ENCODE peak calls at places on chromosomes 3 and 15, in six cellular contexts. A is HCT116, O is GM12878, P is K562, S is SK-N-SH, H is T47D. M is an unnamed sample.

GRCh38 chr3:88301273-88302002 is 151.7 kb downstream of the C3orf38 start:
- DNase-seq in A (no peak), O (no peak), P (no peak), S (no peak), H (no peak), M (no peak)

GRCh38 chr3:157501863-157502262 is 1.4 kb downstream of the VEPH1 start:
- DNase-seq in A (no peak), O (no peak), P (no peak), S (no peak), H (no peak), M (no peak)

GRCh38 chr15:52464478-52464877 is 64.2 kb downstream of the MYO5A start:
- DNase-seq in A (no peak), O (peak), P (no peak), S (peak), H (no peak), M (no peak)

GRCh38 chr15:26891448-26891881 is 24.6 kb downstream of the GABRA5 start:
- DNase-seq in A (no peak), O (no peak), P (peak), S (peak), H (peak), M (peak)

GRCh38 chr3:119555309-119555735 is 4.1 kb downstream of the CD80 start:
- DNase-seq in A (no peak), O (no peak), P (no peak), S (no peak), H (no peak), M (no peak)

GRCh38 chr15:83475551-83475950 is 28.4 kb downstream of the SH3GL3 start:
- DNase-seq in A (no peak), O (no peak), P (no peak), S (no peak), H (no peak), M (no peak)

GRCh38 chr15:82571722-82572222 is 31.5 kb upstream of the RPS17 start:
- DNase-seq in A (no peak), O (no peak), P (peak), S (peak), H (no peak), M (no peak)

GRCh38 chr3:59116138-59116537 is 66.3 kb upstream of the CFAP20DC start:
- DNase-seq in A (no peak), O (no peak), P (no peak), S (no peak), H (no peak), M (no peak)

GRCh38 chr3:115651089-115651488 is 27.8 kb downstream of the GAP43 start:
- DNase-seq in A (no peak), O (no peak), P (no peak), S (no peak), H (no peak), M (no peak)

GRCh38 chr3:100150583-100150982 is 36.3 kb upstream of the FILIP1L start:
- DNase-seq in A (no peak), O (no peak), P (no peak), S (no peak), H (no peak), M (no peak)

GRCh38 chr15:36645106-36645505 is 65.7 kb downstream of the CDIN1 start:
- DNase-seq in A (no peak), O (no peak), P (no peak), S (no peak), H (no peak), M (no peak)

GRCh38 chr3:83523470-83524073 is 1435.2 kb upstream of the CADM2 start:
- DNase-seq in A (no peak), O (peak), P (no peak), S (peak), H (peak), M (peak)

GRCh38 chr3:169091196-169091595 is 572.3 kb downstream of the MECOM start:
- DNase-seq in A (no peak), O (no peak), P (no peak), S (no peak), H (no peak), M (no peak)

GRCh38 chr3:61015840-61016239 is 235.4 kb downstream of the FHIT start:
- DNase-seq in A (no peak), O (no peak), P (no peak), S (no peak), H (no peak), M (no peak)

GRCh38 chr15:74956648-74957300 is at the start of gene RPP25:
- DNase-seq in A (peak), O (no peak), P (peak), S (peak), H (peak), M (peak)

GRCh38 chr15:35507932-35508638 is 37.9 kb downstream of the DPH6 start:
- DNase-seq in A (no peak), O (no peak), P (no peak), S (peak), H (no peak), M (no peak)

GRCh38 chr15:91508633-91509032 is 344.9 kb upstream of the SLCO3A1 start:
- DNase-seq in A (no peak), O (no peak), P (no peak), S (no peak), H (no peak), M (no peak)

GRCh38 chr3:85482193-85482450 is 523.3 kb downstream of the CADM2 start:
- DNase-seq in A (no peak), O (no peak), P (no peak), S (no peak), H (no peak), M (no peak)

GRCh38 chr3:186187876-186188275 is 79.0 kb upstream of the ETV5 start:
- DNase-seq in A (no peak), O (no peak), P (no peak), S (no peak), H (no peak), M (no peak)

GRCh38 chr3:108462899-108463298 is 47.5 kb downstream of the MYH15 start:
- DNase-seq in A (no peak), O (no peak), P (no peak), S (no peak), H (no peak), M (no peak)

DNA sequence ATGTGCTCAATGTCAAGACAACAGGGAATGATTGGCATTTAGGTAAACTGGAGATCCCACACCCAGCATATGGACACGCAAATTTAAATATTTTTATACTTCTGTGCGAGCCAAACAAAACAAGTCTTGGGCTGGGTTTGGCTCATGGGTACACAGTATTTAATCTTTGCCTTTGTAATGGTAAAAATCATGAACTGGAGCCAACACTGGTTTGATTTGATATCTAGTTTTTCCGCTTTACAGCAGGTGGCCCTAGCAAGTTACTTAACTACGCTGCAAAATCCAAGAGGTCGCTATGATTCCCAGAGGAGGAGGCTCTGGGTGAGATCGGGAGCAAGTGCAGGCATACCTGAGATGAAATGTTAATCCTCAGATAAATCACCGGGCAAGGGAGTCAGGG is 207.9 kb upstream of the SATB1 start:
- DNase-seq in A (no peak), O (no peak), P (no peak), S (no peak), H (no peak), M (no peak)
- TF ChIP-seq JUND in A (no peak), O (no peak), P (no peak), S (no peak), H (no peak), M (no peak)

DNA sequence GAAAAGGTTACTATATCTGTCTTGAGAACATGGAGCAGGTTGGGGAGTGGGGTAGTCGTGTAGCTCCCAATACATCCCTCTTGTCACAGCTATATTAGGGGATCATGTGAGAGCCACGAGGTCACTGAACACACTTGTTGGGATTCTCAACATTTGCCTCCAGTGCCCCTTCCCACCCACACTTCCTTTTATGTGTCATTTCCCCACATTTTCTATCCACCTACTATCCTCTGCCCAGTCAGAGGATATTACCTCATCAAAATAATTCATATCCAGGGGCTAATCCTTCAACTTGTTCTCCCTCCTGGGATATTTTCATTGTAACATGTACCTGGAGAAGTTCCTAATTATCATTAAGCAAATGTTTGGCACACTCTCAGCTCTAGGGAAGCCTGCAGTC is 85.0 kb downstream of the CYP19A1 start:
- DNase-seq in A (no peak), O (no peak), P (no peak), S (no peak), H (no peak), M (no peak)
- TF ChIP-seq JUND in A (no peak), O (no peak), P (no peak), S (no peak), H (no peak), M (no peak)

DNA sequence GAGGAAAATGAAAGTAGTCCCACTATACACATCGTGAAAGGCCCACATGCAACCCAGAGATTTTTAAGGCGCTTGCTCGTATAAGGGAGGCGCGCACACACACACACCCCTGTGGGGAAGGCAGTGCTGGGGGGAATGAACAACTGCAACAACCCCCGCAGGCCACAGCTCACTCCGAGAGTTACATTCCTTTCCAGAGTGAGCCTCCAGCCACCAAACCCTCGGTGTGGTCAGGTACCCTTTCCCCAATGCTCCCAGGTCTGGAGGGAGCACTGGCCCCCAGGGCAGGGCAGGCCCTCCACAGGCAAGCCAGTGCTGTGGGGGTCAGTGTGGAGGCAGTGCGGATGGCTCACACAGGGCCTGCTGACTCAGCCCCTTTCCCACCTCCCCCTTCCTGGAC is 115.6 kb downstream of the OCA2 start:
- DNase-seq in A (no peak), O (no peak), P (no peak), S (no peak), H (no peak), M (no peak)
- TF ChIP-seq JUND in A (no peak), O (no peak), P (no peak), S (no peak), H (no peak), M (no peak)

GRCh38 chr15:61173899-61174689 is 55.0 kb downstream of the RORA start:
- DNase-seq in A (no peak), O (no peak), P (no peak), S (peak), H (no peak), M (no peak)
- TF ChIP-seq JUND in A (no peak), O (no peak), P (no peak), S (no peak), H (no peak), M (no peak)

GRCh38 chr3:46709721-46710120 is 7.9 kb downstream of the PRSS50 start:
- DNase-seq in A (no peak), O (no peak), P (no peak), S (no peak), H (no peak), M (no peak)

GRCh38 chr3:46710671-46711295 is 6.9 kb downstream of the PRSS50 start:
- DNase-seq in A (no peak), O (no peak), P (no peak), S (no peak), H (no peak), M (no peak)

GRCh38 chr3:46711305-46711704 is 6.4 kb downstream of the PRSS50 start:
- DNase-seq in A (no peak), O (no peak), P (no peak), S (no peak), H (no peak), M (peak)

GRCh38 chr3:46709147-46709654 is 8.0 kb downstream of the TMIE start:
- DNase-seq in A (no peak), O (no peak), P (no peak), S (no peak), H (no peak), M (no peak)

GRCh38 chr3:46710229-46710628 is 7.4 kb downstream of the PRSS50 start:
- DNase-seq in A (no peak), O (no peak), P (no peak), S (no peak), H (no peak), M (no peak)
- TF ChIP-seq JUND in A (no peak), O (no peak), P (no peak), S (no peak), H (no peak), M (no peak)

GRCh38 chr15:32656091-32656860 is 14.8 kb downstream of the SCG5 start:
- DNase-seq in A (no peak), O (no peak), P (no peak), S (no peak), H (no peak), M (no peak)

GRCh38 chr15:32657198-32657886 is 15.8 kb downstream of the SCG5 start:
- DNase-seq in A (no peak), O (no peak), P (no peak), S (no peak), H (no peak), M (no peak)

GRCh38 chr15:32663671-32664070 is 22.2 kb downstream of the SCG5 start:
- DNase-seq in A (no peak), O (no peak), P (no peak), S (no peak), H (no peak), M (no peak)

GRCh38 chr15:32657941-32658340 is 16.4 kb downstream of the SCG5 start:
- DNase-seq in A (no peak), O (no peak), P (peak), S (no peak), H (no peak), M (no peak)

DNA sequence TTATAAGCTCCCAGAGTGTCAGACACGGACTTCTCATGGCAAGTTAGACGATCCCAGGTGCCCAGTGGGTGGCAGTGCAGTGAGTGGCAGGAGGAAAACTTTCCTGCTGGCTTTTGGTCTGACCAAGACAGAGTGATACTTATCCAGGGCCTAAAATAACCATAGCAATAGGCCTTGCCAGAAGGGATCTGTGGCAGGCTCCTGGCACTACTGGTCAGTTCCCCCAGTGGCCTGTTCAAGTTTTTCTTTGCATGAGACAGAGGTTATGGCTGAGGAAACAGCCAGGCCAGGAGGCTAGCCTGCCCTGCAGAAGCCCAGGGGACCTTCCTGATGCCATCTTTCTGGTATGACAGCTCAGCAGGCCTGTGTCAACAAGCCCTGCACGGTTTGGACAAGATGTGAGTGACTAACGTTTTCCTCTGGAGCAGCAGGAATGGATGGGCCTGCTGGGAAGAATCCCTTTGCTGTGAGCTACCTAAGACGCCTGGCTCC is 17.9 kb downstream of the SCG5 start:
- DNase-seq in A (no peak), O (no peak), P (no peak), S (peak), H (peak), M (peak)
- TF ChIP-seq JUND in A (no peak), O (no peak), P (no peak), S (peak), H (no peak), M (no peak)

GRCh38 chr3:10524270-10524669 is 18.9 kb upstream of the ATP2B2 start:
- DNase-seq in A (no peak), O (no peak), P (no peak), S (no peak), H (no peak), M (no peak)

GRCh38 chr3:10524799-10525301 is 19.5 kb upstream of the ATP2B2 start:
- DNase-seq in A (no peak), O (no peak), P (no peak), S (no peak), H (peak), M (no peak)

GRCh38 chr3:10520118-10520517 is 14.7 kb upstream of the ATP2B2 start:
- DNase-seq in A (no peak), O (no peak), P (no peak), S (no peak), H (no peak), M (no peak)

GRCh38 chr3:10521772-10522441 is 16.5 kb upstream of the ATP2B2 start:
- DNase-seq in A (no peak), O (no peak), P (no peak), S (no peak), H (no peak), M (no peak)

GRCh38 chr3:10522646-10523303 is 17.4 kb upstream of the ATP2B2 start:
- DNase-seq in A (no peak), O (no peak), P (no peak), S (no peak), H (no peak), M (no peak)
- TF ChIP-seq JUND in A (no peak), O (no peak), P (no peak), S (no peak), H (no peak), M (no peak)

GRCh38 chr3:21174461-21174860 is 576.5 kb downstream of the ZNF385D start:
- DNase-seq in A (no peak), O (no peak), P (no peak), S (no peak), H (no peak), M (no peak)
- TF ChIP-seq JUND in A (no peak), O (no peak), P (no peak), S (no peak), H (no peak), M (no peak)

GRCh38 chr3:189982299-189982945 is 138.3 kb downstream of the P3H2 start:
- DNase-seq in A (no peak), O (no peak), P (no peak), S (no peak), H (no peak), M (no peak)
- TF ChIP-seq JUND in A (no peak), O (no peak), P (no peak), S (no peak), H (no peak), M (no peak)

M was measured in HepG2.